ENCODE peak calls at places on chromosome 5, in seven cellular contexts. Z is A172, F is nucleus accumbens, C is cardiac septum, V is DMS79 treated with DMSO at 0.1 percent for 48 hours, Y is DMS153, N is fibroblast of the aortic adventitia. S is an unnamed sample.
A peak's percentile ranks its signal among the peaks of the same experiment; 100 is the strongest.

GRCh38 chr5:167263185-167263584 is 1028.3 kb upstream of the WWC1 start:
- DNase-seq in Z (no peak), F (no peak), C (no peak), V (no peak), Y (no peak), N (no peak), S (no peak)

GRCh38 chr5:173831196-173831914 is 56.8 kb upstream of the CPEB4 start:
- DNase-seq in Z (no peak), F (no peak), C (no peak), V (no peak), Y (no peak), N (no peak), S (no peak)

GRCh38 chr5:142977363-142978051 is 207.3 kb downstream of the ARHGAP26 start:
- DNase-seq in Z (peak; percentile 96), F (no peak), C (no peak), V (no peak), Y (no peak), N (peak; percentile 71), S (no peak)

GRCh38 chr5:173794901-173795416 is 93.2 kb upstream of the CPEB4 start:
- DNase-seq in Z (no peak), F (no peak), C (no peak), V (no peak), Y (no peak), N (no peak), S (no peak)

GRCh38 chr5:157266286-157267007 is 524 bp downstream of the CYFIP2 start:
- DNase-seq in Z (no peak), F (no peak), C (no peak), V (no peak), Y (no peak), N (no peak), S (no peak)

GRCh38 chr5:112535339-112535738 is 116.3 kb upstream of the EPB41L4A start:
- DNase-seq in Z (no peak), F (no peak), C (no peak), V (no peak), Y (no peak), N (no peak), S (no peak)

GRCh38 chr5:151682240-151682639 is 4.5 kb downstream of the SPARC start:
- DNase-seq in Z (peak; percentile 74), F (no peak), C (no peak), V (no peak), Y (no peak), N (peak; percentile 58), S (no peak)

GRCh38 chr5:14487896-14488570 is 93.6 kb upstream of the OTULINL start:
- DNase-seq in Z (no peak), F (no peak), C (no peak), V (no peak), Y (no peak), N (no peak), S (no peak)

GRCh38 chr5:10457682-10458574 is 16.2 kb downstream of the ROPN1L start:
- DNase-seq in Z (no peak), F (no peak), C (no peak), V (no peak), Y (peak; percentile 72), N (peak; percentile 61), S (no peak)

GRCh38 chr5:54469655-54470054 is 14.2 kb downstream of the HSPB3 start:
- DNase-seq in Z (no peak), F (no peak), C (no peak), V (no peak), Y (no peak), N (peak; percentile 34), S (no peak)

GRCh38 chr5:20556364-20556763 is 568.4 kb upstream of the CDH18 start:
- DNase-seq in Z (peak; percentile 19), F (no peak), C (no peak), V (no peak), Y (no peak), N (peak; percentile 30), S (no peak)

GRCh38 chr5:97629281-97629680 is 446.2 kb upstream of the RIOK2 start:
- DNase-seq in Z (peak; percentile 73), F (no peak), C (no peak), V (no peak), Y (no peak), N (peak; percentile 79), S (no peak)

GRCh38 chr5:159101689-159102088 is 2.0 kb upstream of the EBF1 start:
- DNase-seq in Z (no peak), F (no peak), C (no peak), V (no peak), Y (no peak), N (no peak), S (no peak)